ENCODE peak calls at places on chromosomes 13 and 19, in four cellular contexts. B is anterior cingulate cortex, O is psoas muscle, Z is Karpas-422. W is an unnamed sample.
A peak's percentile ranks its signal among the peaks of the same experiment; 100 is the strongest.

GRCh38 chr13:24894972-24895300 is 131.0 kb downstream of the RNF17 start:
- DNase-seq in B (no peak), O (no peak), Z (no peak), W (no peak)

GRCh38 chr13:94327318-94327717 is 152.2 kb downstream of the DCT start:
- DNase-seq in B (no peak), O (no peak), Z (no peak), W (peak; percentile 86)

GRCh38 chr13:98570929-98571372 is 6.0 kb downstream of the STK24 start:
- DNase-seq in B (no peak), O (no peak), Z (peak; percentile 86), W (peak; percentile 49)

GRCh38 chr13:108483981-108484380 is 145.4 kb upstream of the MYO16 start:
- DNase-seq in B (no peak), O (no peak), Z (no peak), W (no peak)

GRCh38 chr19:39106201-39106600 is 19.4 kb upstream of the PAK4 start:
- DNase-seq in B (no peak), O (no peak), Z (no peak), W (no peak)

GRCh38 chr13:41823486-41823885 is 137.4 kb downstream of the VWA8 start:
- DNase-seq in B (no peak), O (no peak), Z (no peak), W (no peak)

GRCh38 chr19:55304279-55304978 is 20.6 kb downstream of the BRSK1 start:
- DNase-seq in B (no peak), O (peak; percentile 76), Z (peak; percentile 82), W (no peak)

GRCh38 chr19:23957660-23958281 is 43.1 kb downstream of the ZNF726 start:
- DNase-seq in B (no peak), O (no peak), Z (no peak), W (no peak)

GRCh38 chr13:75489502-75490263 is 7.7 kb upstream of the TBC1D4 start:
- DNase-seq in B (no peak), O (no peak), Z (no peak), W (no peak)

GRCh38 chr13:49248433-49249002 is 793 bp downstream of the CDADC1 start:
- DNase-seq in B (no peak), O (no peak), Z (peak; percentile 58), W (peak; percentile 17)

GRCh38 chr13:79226938-79227337 is 179.1 kb downstream of the RBM26 start:
- DNase-seq in B (no peak), O (no peak), Z (no peak), W (no peak)

GRCh38 chr13:66312312-66313087 is 917.6 kb downstream of the PCDH9 start:
- DNase-seq in B (no peak), O (no peak), Z (no peak), W (no peak)

GRCh38 chr13:41613984-41614581 is 156.7 kb downstream of the RGCC start:
- DNase-seq in B (no peak), O (peak; percentile 68), Z (no peak), W (no peak)

GRCh38 chr13:111573801-111574200 is 253.4 kb downstream of the TEX29 start:
- DNase-seq in B (no peak), O (no peak), Z (no peak), W (no peak)

GRCh38 chr19:18594096-18594823 is 5.7 kb downstream of the REX1BD start:
- DNase-seq in B (peak; percentile 13), O (peak; percentile 87), Z (peak; percentile 94), W (peak; percentile 28)

GRCh38 chr13:103012611-103013010 is 53.6 kb downstream of the SLC10A2 start:
- DNase-seq in B (no peak), O (no peak), Z (no peak), W (no peak)

GRCh38 chr19:18465964-18466339 is 28.0 kb upstream of the ISYNA1 start:
- DNase-seq in B (no peak), O (no peak), Z (no peak), W (no peak)

GRCh38 chr13:110499621-110500281 is 61.8 kb downstream of the RAB20 start:
- DNase-seq in B (no peak), O (no peak), Z (no peak), W (no peak)

GRCh38 chr19:35509861-35510625 is 3.4 kb downstream of the DMKN start:
- DNase-seq in B (peak; percentile 23), O (peak; percentile 76), Z (peak; percentile 89), W (peak; percentile 7)

GRCh38 chr13:27483421-27483820 is 33.1 kb upstream of the MTIF3 start:
- DNase-seq in B (no peak), O (no peak), Z (no peak), W (no peak)

GRCh38 chr13:114078501-114079451 is 53.6 kb downstream of the RASA3 start:
- DNase-seq in B (no peak), O (peak; percentile 66), Z (no peak), W (no peak)

GRCh38 chr19:13670846-13671245 is 93.5 kb upstream of the MRI1 start:
- DNase-seq in B (no peak), O (no peak), Z (no peak), W (no peak)

GRCh38 chr13:29465741-29466293 is 129.7 kb downstream of the SLC7A1 start:
- DNase-seq in B (no peak), O (no peak), Z (no peak), W (no peak)

GRCh38 chr13:21328201-21328600 is 130.9 kb downstream of the ZDHHC20 start:
- DNase-seq in B (no peak), O (no peak), Z (no peak), W (no peak)

GRCh38 chr13:46640843-46641242 is 87.9 kb downstream of the LRCH1 start:
- DNase-seq in B (no peak), O (no peak), Z (no peak), W (no peak)

GRCh38 chr19:13681509-13681908 is 82.8 kb upstream of the MRI1 start:
- DNase-seq in B (no peak), O (no peak), Z (no peak), W (no peak)

GRCh38 chr13:50334944-50335343 is 319.7 kb downstream of the KCNRG start:
- DNase-seq in B (no peak), O (no peak), Z (no peak), W (no peak)

GRCh38 chr19:27833031-27833430 is 1379.9 kb downstream of the UQCRFS1 start:
- DNase-seq in B (no peak), O (no peak), Z (no peak), W (no peak)

GRCh38 chr13:40186041-40186440 is 480.4 kb downstream of the FOXO1 start:
- DNase-seq in B (no peak), O (no peak), Z (no peak), W (peak; percentile 21)

GRCh38 chr19:4149518-4150288 is 3.7 kb upstream of the CREB3L3 start:
- DNase-seq in B (no peak), O (no peak), Z (no peak), W (no peak)

GRCh38 chr13:114035583-114036501 is 62.0 kb upstream of the C13orf46 start:
- DNase-seq in B (peak; percentile 53), O (no peak), Z (no peak), W (no peak)

GRCh38 chr19:10085641-10086031 is 481 bp upstream of the SHFL start:
- DNase-seq in B (no peak), O (no peak), Z (no peak), W (no peak)

GRCh38 chr19:1516395-1516753 is 3.6 kb upstream of the ADAMTSL5 start:
- DNase-seq in B (no peak), O (no peak), Z (peak; percentile 72), W (peak; percentile 52)